ENCODE peak calls at places on chromosomes 12 and 14, in nine cellular contexts. One of them, this sample, is unnamed.
A peak's percentile ranks its signal among the peaks of the same experiment; 100 is the strongest.

GRCh38 chr14:65258391-65258790 is 154.1 kb upstream of the FUT8 start:
- DNase-seq in fibroblast of mammary gland: peak; percentile 92
- DNase-seq in GM23338: no peak
- DNase-seq in breast epithelium: no peak
- DNase-seq in astrocyte of the cerebellum: no peak
- DNase-seq in psoas muscle: no peak
- DNase-seq in GM06990: no peak
- DNase-seq in left ventricle myocardium inferior: no peak
- DNase-seq in GM12864: no peak
- DNase-seq in this sample: peak; percentile 58

GRCh38 chr12:64105026-64105425 is 117.1 kb downstream of the KICS2 start:
- DNase-seq in left ventricle myocardium inferior: no peak
- DNase-seq in breast epithelium: no peak
- DNase-seq in psoas muscle: no peak
- DNase-seq in GM23338: no peak
- DNase-seq in astrocyte of the cerebellum: no peak
- DNase-seq in fibroblast of mammary gland: no peak
- DNase-seq in GM12864: no peak
- DNase-seq in GM06990: no peak
- DNase-seq in this sample: no peak

GRCh38 chr12:65630555-65630954 is 193.7 kb upstream of the HMGA2 start:
- DNase-seq in GM06990: no peak
- DNase-seq in GM23338: no peak
- DNase-seq in psoas muscle: no peak
- DNase-seq in left ventricle myocardium inferior: no peak
- DNase-seq in astrocyte of the cerebellum: no peak
- DNase-seq in fibroblast of mammary gland: no peak
- DNase-seq in breast epithelium: no peak
- DNase-seq in GM12864: no peak
- DNase-seq in this sample: no peak

GRCh38 chr14:76922599-76922998 is 96.4 kb downstream of the LRRC74A start:
- DNase-seq in GM06990: no peak
- DNase-seq in fibroblast of mammary gland: no peak
- DNase-seq in GM12864: no peak
- DNase-seq in left ventricle myocardium inferior: no peak
- DNase-seq in GM23338: peak; percentile 68
- DNase-seq in psoas muscle: no peak
- DNase-seq in breast epithelium: no peak
- DNase-seq in astrocyte of the cerebellum: no peak
- DNase-seq in this sample: no peak

GRCh38 chr12:54389139-54389508 is 4.6 kb upstream of the ZNF385A start:
- DNase-seq in left ventricle myocardium inferior: no peak
- DNase-seq in GM12864: no peak
- DNase-seq in GM23338: no peak
- DNase-seq in astrocyte of the cerebellum: no peak
- DNase-seq in fibroblast of mammary gland: no peak
- DNase-seq in GM06990: no peak
- DNase-seq in psoas muscle: no peak
- DNase-seq in breast epithelium: no peak
- DNase-seq in this sample: no peak

GRCh38 chr12:56220611-56221232 is 1.0 kb downstream of the RNF41 start:
- DNase-seq in GM06990: no peak
- DNase-seq in GM23338: peak; percentile 52
- DNase-seq in fibroblast of mammary gland: peak; percentile 42
- DNase-seq in psoas muscle: no peak
- DNase-seq in left ventricle myocardium inferior: no peak
- DNase-seq in astrocyte of the cerebellum: no peak
- DNase-seq in breast epithelium: no peak
- DNase-seq in GM12864: peak; percentile 27
- DNase-seq in this sample: no peak

GRCh38 chr12:123950476-123951169 is 22.0 kb downstream of the CCDC92 start:
- DNase-seq in astrocyte of the cerebellum: no peak
- DNase-seq in GM23338: no peak
- DNase-seq in GM06990: no peak
- DNase-seq in GM12864: no peak
- DNase-seq in psoas muscle: no peak
- DNase-seq in fibroblast of mammary gland: no peak
- DNase-seq in breast epithelium: no peak
- DNase-seq in left ventricle myocardium inferior: no peak
- DNase-seq in this sample: no peak

GRCh38 chr12:66929121-66929520 is 250.2 kb upstream of the GRIP1 start:
- DNase-seq in astrocyte of the cerebellum: no peak
- DNase-seq in breast epithelium: no peak
- DNase-seq in GM12864: no peak
- DNase-seq in psoas muscle: no peak
- DNase-seq in fibroblast of mammary gland: no peak
- DNase-seq in GM06990: no peak
- DNase-seq in GM23338: no peak
- DNase-seq in left ventricle myocardium inferior: no peak
- DNase-seq in this sample: no peak

GRCh38 chr12:121917950-121918678 is at the start of gene CFAP251:
- DNase-seq in left ventricle myocardium inferior: peak; percentile 95
- DNase-seq in breast epithelium: peak; percentile 92
- DNase-seq in psoas muscle: peak; percentile 94
- DNase-seq in astrocyte of the cerebellum: peak; percentile 31
- DNase-seq in GM06990: peak; percentile 87
- DNase-seq in GM23338: peak; percentile 98
- DNase-seq in fibroblast of mammary gland: no peak
- DNase-seq in GM12864: peak; percentile 70
- DNase-seq in this sample: peak; percentile 19

GRCh38 chr14:90999299-90999698 is 61.1 kb downstream of the RPS6KA5 start:
- DNase-seq in psoas muscle: no peak
- DNase-seq in GM12864: no peak
- DNase-seq in fibroblast of mammary gland: no peak
- DNase-seq in GM06990: no peak
- DNase-seq in breast epithelium: no peak
- DNase-seq in GM23338: peak; percentile 35
- DNase-seq in left ventricle myocardium inferior: no peak
- DNase-seq in astrocyte of the cerebellum: no peak
- DNase-seq in this sample: no peak

GRCh38 chr12:65434737-65435136 is 156.3 kb downstream of the MSRB3 start:
- DNase-seq in GM12864: no peak
- DNase-seq in fibroblast of mammary gland: no peak
- DNase-seq in GM23338: no peak
- DNase-seq in astrocyte of the cerebellum: no peak
- DNase-seq in GM06990: no peak
- DNase-seq in psoas muscle: no peak
- DNase-seq in breast epithelium: no peak
- DNase-seq in left ventricle myocardium inferior: no peak
- DNase-seq in this sample: no peak

GRCh38 chr12:24546084-24546483 is 402.8 kb downstream of the BCAT1 start:
- DNase-seq in fibroblast of mammary gland: no peak
- DNase-seq in GM06990: no peak
- DNase-seq in breast epithelium: no peak
- DNase-seq in astrocyte of the cerebellum: no peak
- DNase-seq in psoas muscle: no peak
- DNase-seq in GM23338: no peak
- DNase-seq in GM12864: no peak
- DNase-seq in left ventricle myocardium inferior: no peak
- DNase-seq in this sample: no peak

GRCh38 chr12:52234226-52234810 is 1.3 kb downstream of the KRT7 start:
- DNase-seq in left ventricle myocardium inferior: no peak
- DNase-seq in breast epithelium: no peak
- DNase-seq in astrocyte of the cerebellum: no peak
- DNase-seq in GM12864: no peak
- DNase-seq in GM23338: peak; percentile 13
- DNase-seq in fibroblast of mammary gland: no peak
- DNase-seq in GM06990: no peak
- DNase-seq in psoas muscle: no peak
- DNase-seq in this sample: no peak

GRCh38 chr14:99682809-99683618 is 1.1 kb upstream of the CYP46A1 start:
- DNase-seq in astrocyte of the cerebellum: peak; percentile 20
- DNase-seq in left ventricle myocardium inferior: peak; percentile 83
- DNase-seq in GM12864: no peak
- DNase-seq in psoas muscle: peak; percentile 87
- DNase-seq in GM06990: peak; percentile 78
- DNase-seq in breast epithelium: peak; percentile 69
- DNase-seq in GM23338: peak; percentile 87
- DNase-seq in fibroblast of mammary gland: peak; percentile 56
- DNase-seq in this sample: no peak

GRCh38 chr12:452667-453210 is 7.0 kb upstream of the B4GALNT3 start:
- DNase-seq in psoas muscle: peak; percentile 22
- DNase-seq in breast epithelium: no peak
- DNase-seq in fibroblast of mammary gland: no peak
- DNase-seq in left ventricle myocardium inferior: no peak
- DNase-seq in astrocyte of the cerebellum: no peak
- DNase-seq in GM06990: peak; percentile 73
- DNase-seq in GM12864: no peak
- DNase-seq in GM23338: no peak
- DNase-seq in this sample: no peak

GRCh38 chr14:77612011-77612620 is 4.3 kb downstream of the SPTLC2 start:
- DNase-seq in astrocyte of the cerebellum: no peak
- DNase-seq in GM12864: no peak
- DNase-seq in GM06990: no peak
- DNase-seq in GM23338: peak; percentile 24
- DNase-seq in fibroblast of mammary gland: no peak
- DNase-seq in left ventricle myocardium inferior: no peak
- DNase-seq in breast epithelium: no peak
- DNase-seq in psoas muscle: no peak
- DNase-seq in this sample: no peak

GRCh38 chr12:65203376-65203775 is 34.0 kb downstream of the LEMD3 start:
- DNase-seq in psoas muscle: no peak
- DNase-seq in astrocyte of the cerebellum: no peak
- DNase-seq in GM23338: no peak
- DNase-seq in left ventricle myocardium inferior: no peak
- DNase-seq in breast epithelium: no peak
- DNase-seq in GM12864: no peak
- DNase-seq in fibroblast of mammary gland: no peak
- DNase-seq in GM06990: no peak
- DNase-seq in this sample: no peak

GRCh38 chr14:69763761-69764510 is 3.0 kb upstream of the SRSF5 start:
- DNase-seq in astrocyte of the cerebellum: no peak
- DNase-seq in GM12864: no peak
- DNase-seq in left ventricle myocardium inferior: no peak
- DNase-seq in GM06990: no peak
- DNase-seq in breast epithelium: no peak
- DNase-seq in psoas muscle: no peak
- DNase-seq in fibroblast of mammary gland: peak; percentile 16
- DNase-seq in GM23338: no peak
- DNase-seq in this sample: no peak

GRCh38 chr12:29880987-29881386 is 97.2 kb upstream of the TMTC1 start:
- DNase-seq in GM12864: no peak
- DNase-seq in fibroblast of mammary gland: no peak
- DNase-seq in psoas muscle: no peak
- DNase-seq in GM23338: no peak
- DNase-seq in breast epithelium: no peak
- DNase-seq in GM06990: no peak
- DNase-seq in astrocyte of the cerebellum: no peak
- DNase-seq in left ventricle myocardium inferior: no peak
- DNase-seq in this sample: no peak
- H3K4me3 ChIP-seq in GM12864: no peak overlapping the region
- H3K4me3 ChIP-seq in fibroblast of mammary gland: no peak overlapping the region
- H3K4me3 ChIP-seq in psoas muscle: no peak overlapping the region
- H3K4me3 ChIP-seq in GM23338: no peak overlapping the region
- H3K4me3 ChIP-seq in breast epithelium: no peak overlapping the region
- H3K4me3 ChIP-seq in GM06990: no peak overlapping the region
- H3K4me3 ChIP-seq in astrocyte of the cerebellum: no peak overlapping the region
- H3K4me3 ChIP-seq in left ventricle myocardium inferior: no peak overlapping the region
- H3K4me3 ChIP-seq in this sample: no peak overlapping the region

DNA sequence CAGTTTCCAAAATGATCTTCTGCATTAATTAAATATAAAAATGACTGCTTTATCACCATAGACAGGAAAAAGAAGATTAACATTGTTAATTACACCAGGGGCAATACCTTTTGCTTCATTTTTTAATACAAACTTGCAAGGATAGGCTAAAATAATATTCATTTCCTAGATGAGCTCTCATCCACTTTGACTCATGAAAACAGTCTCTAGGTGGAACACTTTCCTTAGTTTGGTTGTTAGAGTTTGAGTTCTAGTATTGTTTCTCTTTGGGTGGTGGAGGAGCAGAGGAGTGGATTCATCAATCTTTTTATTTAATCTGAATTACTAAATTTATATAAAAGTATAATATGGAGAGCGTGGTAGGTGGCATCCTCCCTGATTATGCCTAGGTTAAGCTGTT is 251.0 kb downstream of the PDZRN4 start:
- DNase-seq in fibroblast of mammary gland: no peak
- DNase-seq in psoas muscle: no peak
- DNase-seq in GM23338: no peak
- DNase-seq in breast epithelium: no peak
- DNase-seq in GM12864: no peak
- DNase-seq in GM06990: no peak
- DNase-seq in astrocyte of the cerebellum: no peak
- DNase-seq in left ventricle myocardium inferior: no peak
- DNase-seq in this sample: no peak
- TF ChIP-seq CTCF in fibroblast of mammary gland: no peak
- TF ChIP-seq CTCF in psoas muscle: no peak
- TF ChIP-seq CTCF in GM23338: no peak
- TF ChIP-seq CTCF in breast epithelium: no peak
- TF ChIP-seq CTCF in GM12864: no peak
- TF ChIP-seq CTCF in GM06990: no peak
- TF ChIP-seq CTCF in astrocyte of the cerebellum: no peak
- TF ChIP-seq CTCF in left ventricle myocardium inferior: no peak
- TF ChIP-seq CTCF in this sample: no peak

DNA sequence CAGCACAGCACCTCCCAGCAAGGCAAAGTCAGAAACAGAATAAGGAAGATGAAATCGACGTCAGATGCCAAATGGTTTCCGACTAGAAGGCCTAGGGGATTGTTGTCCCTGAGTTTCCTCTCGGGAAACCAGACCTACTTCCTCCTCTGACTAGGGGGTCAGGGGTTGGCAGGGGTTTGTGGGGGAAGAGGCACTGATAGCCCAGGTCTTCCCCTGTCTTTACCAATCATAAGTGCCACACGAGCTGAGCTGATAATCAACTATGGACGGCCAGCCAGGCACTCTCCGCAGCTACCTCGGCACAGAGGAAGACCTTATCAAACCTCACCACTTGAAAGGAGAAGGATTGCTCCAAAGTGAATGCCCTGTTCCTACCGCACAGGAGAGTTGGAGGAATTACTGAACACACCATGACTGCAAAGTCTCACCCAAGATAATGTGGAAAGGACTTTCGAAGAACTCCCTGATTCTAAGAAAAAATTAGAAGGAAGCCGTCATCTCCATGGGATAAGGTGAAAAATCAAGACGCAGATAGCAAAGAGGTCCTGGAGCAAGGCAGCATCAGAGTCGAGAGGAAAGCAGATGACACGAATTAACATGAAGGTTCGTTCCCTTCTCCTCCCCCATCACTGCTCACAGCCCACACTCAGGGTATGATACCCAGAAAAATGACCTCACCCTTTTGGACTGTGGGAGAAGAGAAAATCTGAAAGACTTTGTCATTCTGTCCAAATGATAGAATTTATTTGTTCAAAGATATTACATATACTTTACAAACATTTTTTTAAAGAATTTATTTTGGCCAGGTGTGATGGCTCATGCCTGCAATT is 77.7 kb upstream of the MED13L start:
- DNase-seq in breast epithelium: no peak
- DNase-seq in GM06990: no peak
- DNase-seq in left ventricle myocardium inferior: no peak
- DNase-seq in GM12864: no peak
- DNase-seq in GM23338: no peak
- DNase-seq in astrocyte of the cerebellum: no peak
- DNase-seq in psoas muscle: no peak
- DNase-seq in fibroblast of mammary gland: no peak
- DNase-seq in this sample: no peak
- H3K4me3 ChIP-seq in breast epithelium: no peak overlapping the region
- H3K4me3 ChIP-seq in GM06990: no peak overlapping the region
- H3K4me3 ChIP-seq in left ventricle myocardium inferior: no peak overlapping the region
- H3K4me3 ChIP-seq in GM12864: no peak overlapping the region
- H3K4me3 ChIP-seq in GM23338: no peak overlapping the region
- H3K4me3 ChIP-seq in astrocyte of the cerebellum: no peak overlapping the region
- H3K4me3 ChIP-seq in psoas muscle: no peak overlapping the region
- H3K4me3 ChIP-seq in fibroblast of mammary gland: no peak overlapping the region
- H3K4me3 ChIP-seq in this sample: no peak overlapping the region

GRCh38 chr14:102501751-102502315 is 7.7 kb downstream of the ANKRD9 start:
- DNase-seq in breast epithelium: no peak
- DNase-seq in GM12864: no peak
- DNase-seq in psoas muscle: no peak
- DNase-seq in fibroblast of mammary gland: no peak
- DNase-seq in GM06990: no peak
- DNase-seq in GM23338: peak; percentile 56
- DNase-seq in left ventricle myocardium inferior: no peak
- DNase-seq in astrocyte of the cerebellum: no peak
- DNase-seq in this sample: no peak
- TF ChIP-seq CTCF in breast epithelium: no peak
- TF ChIP-seq CTCF in GM12864: peak; percentile 12
- TF ChIP-seq CTCF in psoas muscle: no peak
- TF ChIP-seq CTCF in fibroblast of mammary gland: no peak
- TF ChIP-seq CTCF in GM06990: peak; percentile 16
- TF ChIP-seq CTCF in GM23338: peak; percentile 65
- TF ChIP-seq CTCF in left ventricle myocardium inferior: peak; percentile 16
- TF ChIP-seq CTCF in astrocyte of the cerebellum: peak; percentile 5
- TF ChIP-seq CTCF in this sample: peak; percentile 11